ENCODE peak calls at places on chromosomes 16 and 17, in five cellular contexts. K is astrocyte, A is small intestine, O is psoas muscle, Q is HCT116. F is an unnamed sample.

GRCh38 chr17:33233855-33234228 is 59.3 kb downstream of the ASIC2 start:
- DNase-seq in K (no peak), Q (no peak), A (peak; percentile 53), O (peak; percentile 19), F (no peak)

GRCh38 chr17:45276031-45276430 is 14.1 kb upstream of the SPATA32 start:
- DNase-seq in Q (no peak), O (no peak), A (no peak), K (no peak), F (no peak)

GRCh38 chr17:78805301-78805700 is 23.2 kb upstream of the CYTH1 start:
- DNase-seq in A (peak; percentile 47), Q (no peak), K (no peak), O (no peak), F (no peak)

GRCh38 chr16:81649561-81649960 is 129.5 kb upstream of the PLCG2 start:
- DNase-seq in A (no peak), O (no peak), K (peak; percentile 83), Q (no peak), F (no peak)

GRCh38 chr17:10081571-10082169 is 116.7 kb downstream of the GAS7 start:
- DNase-seq in A (no peak), Q (no peak), O (no peak), K (no peak), F (no peak)

GRCh38 chr16:81624718-81625543 is 154.2 kb upstream of the PLCG2 start:
- DNase-seq in Q (no peak), O (no peak), A (no peak), K (no peak), F (no peak)

GRCh38 chr16:24717411-24717810 is 12.0 kb upstream of the TNRC6A start:
- DNase-seq in K (peak; percentile 86), Q (no peak), O (no peak), A (no peak), F (no peak)

GRCh38 chr17:61117983-61118382 is 281.7 kb upstream of the TBX2 start:
- DNase-seq in Q (no peak), A (no peak), K (no peak), O (no peak), F (no peak)

GRCh38 chr17:35404360-35404759 is 27.9 kb downstream of the SLFN12 start:
- DNase-seq in Q (no peak), K (no peak), A (peak; percentile 60), O (no peak), F (no peak)

GRCh38 chr16:23678430-23679273 is at the start of gene PLK1:
- DNase-seq in A (peak; percentile 87), Q (peak; percentile 76), O (peak; percentile 77), K (peak; percentile 63), F (peak; percentile 42)

GRCh38 chr17:15882058-15882720 is 62.7 kb upstream of the ADORA2B start:
- DNase-seq in Q (no peak), A (no peak), K (no peak), O (no peak), F (no peak)

GRCh38 chr16:50459681-50460080 is 88.5 kb upstream of the NKD1 start:
- DNase-seq in O (no peak), Q (no peak), A (no peak), K (no peak), F (no peak)

GRCh38 chr16:49510676-49511305 is 137.2 kb downstream of the C16orf78 start:
- DNase-seq in A (no peak), K (no peak), O (peak; percentile 70), Q (no peak), F (no peak)

GRCh38 chr17:73646409-73647305 is 2.4 kb upstream of the SDK2 start:
- DNase-seq in K (no peak), O (no peak), Q (no peak), A (no peak), F (no peak)

GRCh38 chr17:57311281-57312216 is 55.2 kb downstream of the MSI2 start:
- DNase-seq in A (peak; percentile 83), K (no peak), O (no peak), Q (no peak), F (no peak)

GRCh38 chr16:88500255-88500661 is 47.2 kb downstream of the ZFPM1 start:
- DNase-seq in K (no peak), A (no peak), Q (no peak), O (no peak), F (no peak)

GRCh38 chr17:15398291-15398690 is 56.9 kb upstream of the TEKT3 start:
- DNase-seq in A (no peak), K (peak; percentile 79), Q (peak; percentile 18), O (peak; percentile 27), F (no peak)

GRCh38 chr17:44602970-44603369 is 45.7 kb downstream of the FZD2 start:
- DNase-seq in Q (no peak), A (no peak), O (no peak), K (no peak), F (no peak)

GRCh38 chr17:15941781-15942180 is 3.1 kb upstream of the ADORA2B start:
- DNase-seq in Q (no peak), O (no peak), A (no peak), K (no peak), F (no peak)

GRCh38 chr17:10195090-10195489 is 3.3 kb downstream of the GAS7 start:
- DNase-seq in Q (no peak), A (no peak), K (no peak), O (no peak), F (no peak)

GRCh38 chr17:13593021-13593751 is 8.5 kb downstream of the HS3ST3A1 start:
- DNase-seq in Q (no peak), O (no peak), K (no peak), A (no peak), F (no peak)
- H3K27ac ChIP-seq in Q (no peak overlapping the region), O (no peak overlapping the region), K (peak overlapping the region; percentile 49), A (no peak overlapping the region), F (no peak overlapping the region)

GRCh38 chr17:77438241-77439204 is 297.8 kb downstream of the SEC14L1 start:
- DNase-seq in Q (no peak), K (no peak), A (no peak), O (no peak), F (no peak)

GRCh38 chr17:77436058-77436442 is 295.3 kb downstream of the SEC14L1 start:
- DNase-seq in O (peak; percentile 26), Q (no peak), K (peak; percentile 43), A (no peak), F (no peak)

GRCh38 chr17:77436481-77436880 is 295.7 kb downstream of the SEC14L1 start:
- DNase-seq in A (no peak), K (no peak), O (peak; percentile 13), Q (no peak), F (no peak)

GRCh38 chr17:77437017-77437416 is 296.2 kb downstream of the SEC14L1 start:
- DNase-seq in A (no peak), K (peak; percentile 71), Q (no peak), O (peak; percentile 58), F (peak; percentile 39)

GRCh38 chr17:77437747-77438146 is 297.0 kb downstream of the SEC14L1 start:
- DNase-seq in Q (no peak), O (no peak), A (no peak), K (no peak), F (no peak)
- H3K27ac ChIP-seq in Q (no peak overlapping the region), O (peak overlapping the region; percentile 16), A (peak overlapping the region; percentile 13), K (no peak overlapping the region), F (no peak overlapping the region)

GRCh38 chr17:48873696-48874443 is 18.7 kb upstream of the ATP5MC1 start:
- DNase-seq in K (no peak), A (no peak), Q (no peak), O (no peak), F (no peak)
- H3K27ac ChIP-seq in K (no peak overlapping the region), A (peak overlapping the region; percentile 47), Q (no peak overlapping the region), O (no peak overlapping the region), F (no peak overlapping the region)

DNA sequence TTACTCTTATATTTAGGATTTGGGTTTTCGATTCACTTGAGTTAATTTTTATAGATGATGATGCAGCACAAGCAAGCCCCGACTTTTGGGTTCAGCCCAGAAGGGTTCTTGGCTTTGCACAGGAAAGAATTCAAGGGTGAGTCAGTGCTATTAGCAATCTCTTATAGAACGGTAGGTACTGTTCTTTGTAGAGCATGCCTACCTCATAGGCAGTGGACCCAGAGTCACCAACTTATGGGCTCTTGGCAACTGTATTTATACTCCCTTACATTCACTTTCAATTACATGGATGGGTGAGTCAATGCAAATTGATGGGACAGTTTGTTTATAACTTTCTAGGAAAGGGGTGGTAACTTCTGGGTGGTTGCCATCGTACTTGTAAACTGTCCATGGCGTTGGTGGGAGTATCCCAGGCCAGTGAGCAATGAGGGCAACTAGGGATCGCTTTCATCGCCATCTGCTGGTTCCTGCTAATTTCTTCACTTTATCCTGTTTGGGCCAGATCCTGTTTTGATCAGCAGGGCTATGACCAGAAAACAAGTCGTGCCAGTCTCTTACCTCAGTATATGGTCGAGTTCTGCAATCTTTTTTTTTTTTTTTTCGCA is 362.6 kb downstream of the CNTNAP4 start:
- DNase-seq in O (no peak), Q (no peak), K (no peak), A (peak; percentile 6), F (no peak)
- H3K27ac ChIP-seq in O (no peak overlapping the region), Q (no peak overlapping the region), K (no peak overlapping the region), A (no peak overlapping the region), F (no peak overlapping the region)

GRCh38 chr17:76570457-76570856 is 15.2 kb downstream of the ST6GALNAC2 start:
- DNase-seq in O (no peak), Q (no peak), A (no peak), K (no peak), F (no peak)
- H3K27ac ChIP-seq in O (no peak overlapping the region), Q (peak overlapping the region; percentile 7), A (no peak overlapping the region), K (no peak overlapping the region), F (no peak overlapping the region)

GRCh38 chr17:64657610-64658125 is 4.4 kb downstream of the SMURF2 start:
- DNase-seq in O (no peak), A (no peak), K (no peak), Q (no peak), F (no peak)

GRCh38 chr17:64655704-64656103 is 6.4 kb downstream of the SMURF2 start:
- DNase-seq in Q (no peak), K (no peak), O (no peak), A (no peak), F (no peak)

GRCh38 chr17:64651889-64652288 is 10.2 kb downstream of the SMURF2 start:
- DNase-seq in Q (no peak), O (no peak), A (no peak), K (no peak), F (no peak)

GRCh38 chr17:64653985-64654355 is 8.1 kb downstream of the SMURF2 start:
- DNase-seq in Q (no peak), K (no peak), O (no peak), A (no peak), F (no peak)

GRCh38 chr17:64653325-64653984 is 8.7 kb downstream of the SMURF2 start:
- DNase-seq in A (no peak), K (no peak), Q (no peak), O (no peak), F (no peak)
- H3K27ac ChIP-seq in A (no peak overlapping the region), K (peak overlapping the region; percentile 70), Q (peak overlapping the region; percentile 17), O (no peak overlapping the region), F (peak overlapping the region; percentile 84)

DNA sequence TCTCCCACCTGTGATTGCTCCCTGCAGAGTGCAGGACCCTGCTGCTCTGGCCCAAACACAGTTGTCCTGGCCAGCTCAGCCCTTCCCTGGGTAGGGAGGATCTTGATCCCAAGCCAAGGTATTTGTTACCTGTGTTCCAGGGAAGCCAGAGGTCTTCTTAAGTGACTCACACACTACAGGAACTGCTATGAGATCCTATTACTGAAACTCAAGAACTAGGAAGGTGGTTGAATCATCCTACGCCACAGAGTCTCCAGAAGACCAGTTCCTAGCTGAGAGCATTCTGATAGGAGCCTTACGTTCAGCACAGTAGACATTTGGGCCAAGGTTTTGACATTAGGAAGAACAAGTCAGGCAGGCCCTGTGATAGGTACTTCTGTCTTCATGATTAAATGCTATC is 12.0 kb downstream of the CHST6 start:
- DNase-seq in Q (peak; percentile 97), O (no peak), K (peak; percentile 62), A (peak; percentile 55), F (no peak)
- H3K27ac ChIP-seq in Q (peak overlapping the region; percentile 99), O (peak overlapping the region; percentile 42), K (no peak overlapping the region), A (no peak overlapping the region), F (no peak overlapping the region)

GRCh38 chr17:50683434-50684287 is 24.1 kb downstream of the ANKRD40 start:
- DNase-seq in A (no peak), Q (no peak), K (no peak), O (no peak), F (no peak)
- H3K27ac ChIP-seq in A (peak overlapping the region; percentile 4), Q (peak overlapping the region; percentile 97), K (no peak overlapping the region), O (no peak overlapping the region), F (no peak overlapping the region)

F was measured in SK-N-MC.